ENCODE peak calls at places on chromosome 12, in four cellular contexts. One of them, this sample, is unnamed.

GRCh38 chr12:88035907-88036289 is 6.7 kb upstream of the C12orf50 start:
- DNase-seq in mammary epithelial cell: peak
- DNase-seq in heart right ventricle: no peak
- DNase-seq in stomach: no peak
- DNase-seq in this sample: peak

GRCh38 chr12:108514468-108514972 is 557 bp upstream of the FICD start:
- DNase-seq in mammary epithelial cell: no peak
- DNase-seq in heart right ventricle: no peak
- DNase-seq in stomach: no peak
- DNase-seq in this sample: no peak

GRCh38 chr12:4111010-4111409 is 162.6 kb upstream of the CCND2 start:
- DNase-seq in stomach: no peak
- DNase-seq in mammary epithelial cell: no peak
- DNase-seq in heart right ventricle: no peak
- DNase-seq in this sample: no peak

GRCh38 chr12:20646239-20646827 is 48.8 kb upstream of the SLCO1C1 start:
- DNase-seq in stomach: no peak
- DNase-seq in mammary epithelial cell: peak
- DNase-seq in heart right ventricle: no peak
- DNase-seq in this sample: peak

GRCh38 chr12:46370380-46370734 is 2.2 kb downstream of the SLC38A2 start:
- DNase-seq in heart right ventricle: no peak
- DNase-seq in stomach: no peak
- DNase-seq in mammary epithelial cell: no peak
- DNase-seq in this sample: no peak

GRCh38 chr12:111276189-111276588 is 92.7 kb downstream of the PHETA1 start:
- DNase-seq in stomach: no peak
- DNase-seq in heart right ventricle: no peak
- DNase-seq in mammary epithelial cell: no peak
- DNase-seq in this sample: peak

GRCh38 chr12:34399631-34400422 is 377.5 kb downstream of the ALG10 start:
- DNase-seq in mammary epithelial cell: no peak
- DNase-seq in heart right ventricle: peak
- DNase-seq in stomach: peak
- DNase-seq in this sample: no peak

GRCh38 chr12:76495556-76495955 is 64.0 kb downstream of the OSBPL8 start:
- DNase-seq in heart right ventricle: no peak
- DNase-seq in stomach: no peak
- DNase-seq in mammary epithelial cell: peak
- DNase-seq in this sample: peak

GRCh38 chr12:104454997-104455396 is 1.8 kb upstream of the CHST11 start:
- DNase-seq in heart right ventricle: no peak
- DNase-seq in mammary epithelial cell: peak
- DNase-seq in stomach: no peak
- DNase-seq in this sample: peak

GRCh38 chr12:26941251-26941650 is 3.0 kb downstream of the FGFR1OP2 start:
- DNase-seq in stomach: no peak
- DNase-seq in heart right ventricle: no peak
- DNase-seq in mammary epithelial cell: no peak
- DNase-seq in this sample: no peak

GRCh38 chr12:26939192-26939832 is 1.0 kb downstream of the FGFR1OP2 start:
- DNase-seq in heart right ventricle: no peak
- DNase-seq in stomach: no peak
- DNase-seq in mammary epithelial cell: peak
- DNase-seq in this sample: peak

GRCh38 chr12:26939953-26940352 is 1.7 kb downstream of the FGFR1OP2 start:
- DNase-seq in stomach: no peak
- DNase-seq in heart right ventricle: no peak
- DNase-seq in mammary epithelial cell: no peak
- DNase-seq in this sample: no peak

GRCh38 chr12:26938660-26939185 is 453 bp downstream of the FGFR1OP2 start:
- DNase-seq in heart right ventricle: no peak
- DNase-seq in stomach: peak
- DNase-seq in mammary epithelial cell: no peak
- DNase-seq in this sample: peak

GRCh38 chr12:26940820-26941219 is 2.5 kb downstream of the FGFR1OP2 start:
- DNase-seq in stomach: no peak
- DNase-seq in heart right ventricle: no peak
- DNase-seq in mammary epithelial cell: no peak
- DNase-seq in this sample: no peak
- H3K4me3 ChIP-seq in stomach: peak
- H3K4me3 ChIP-seq in heart right ventricle: no peak
- H3K4me3 ChIP-seq in mammary epithelial cell: peak
- H3K4me3 ChIP-seq in this sample: no peak

GRCh38 chr12:68863109-68863770 is 55.3 kb downstream of the MDM2 start:
- DNase-seq in mammary epithelial cell: no peak
- DNase-seq in stomach: no peak
- DNase-seq in heart right ventricle: no peak
- DNase-seq in this sample: no peak
- TF ChIP-seq CTCF in mammary epithelial cell: no peak
- TF ChIP-seq CTCF in stomach: no peak
- TF ChIP-seq CTCF in heart right ventricle: no peak
- TF ChIP-seq CTCF in this sample: no peak

GRCh38 chr12:113181975-113182374 is 3.3 kb downstream of the DDX54 start:
- DNase-seq in stomach: no peak
- DNase-seq in mammary epithelial cell: no peak
- DNase-seq in heart right ventricle: no peak
- DNase-seq in this sample: no peak
- H3K4me3 ChIP-seq in stomach: no peak
- H3K4me3 ChIP-seq in mammary epithelial cell: no peak
- H3K4me3 ChIP-seq in heart right ventricle: no peak
- H3K4me3 ChIP-seq in this sample: no peak

GRCh38 chr12:114853003-114853529 is 169.1 kb upstream of the TBX3 start:
- DNase-seq in mammary epithelial cell: no peak
- DNase-seq in stomach: no peak
- DNase-seq in heart right ventricle: no peak
- DNase-seq in this sample: no peak

GRCh38 chr12:114863911-114864310 is 179.9 kb upstream of the TBX3 start:
- DNase-seq in heart right ventricle: no peak
- DNase-seq in mammary epithelial cell: no peak
- DNase-seq in stomach: no peak
- DNase-seq in this sample: no peak

GRCh38 chr12:114855678-114856077 is 171.7 kb upstream of the TBX3 start:
- DNase-seq in mammary epithelial cell: no peak
- DNase-seq in stomach: no peak
- DNase-seq in heart right ventricle: no peak
- DNase-seq in this sample: no peak

GRCh38 chr12:114860969-114861368 is 177.0 kb upstream of the TBX3 start:
- DNase-seq in stomach: no peak
- DNase-seq in heart right ventricle: no peak
- DNase-seq in mammary epithelial cell: no peak
- DNase-seq in this sample: no peak

GRCh38 chr12:114858388-114859146 is 174.6 kb upstream of the TBX3 start:
- DNase-seq in mammary epithelial cell: peak
- DNase-seq in heart right ventricle: no peak
- DNase-seq in stomach: no peak
- DNase-seq in this sample: peak
- TF ChIP-seq CTCF in mammary epithelial cell: peak
- TF ChIP-seq CTCF in heart right ventricle: no peak
- TF ChIP-seq CTCF in stomach: no peak
- TF ChIP-seq CTCF in this sample: peak

GRCh38 chr12:52951126-52951525 is 2.2 kb downstream of the KRT18 start:
- DNase-seq in mammary epithelial cell: no peak
- DNase-seq in stomach: no peak
- DNase-seq in heart right ventricle: no peak
- DNase-seq in this sample: no peak
- H3K4me3 ChIP-seq in mammary epithelial cell: no peak
- H3K4me3 ChIP-seq in stomach: peak
- H3K4me3 ChIP-seq in heart right ventricle: no peak
- H3K4me3 ChIP-seq in this sample: no peak

DNA sequence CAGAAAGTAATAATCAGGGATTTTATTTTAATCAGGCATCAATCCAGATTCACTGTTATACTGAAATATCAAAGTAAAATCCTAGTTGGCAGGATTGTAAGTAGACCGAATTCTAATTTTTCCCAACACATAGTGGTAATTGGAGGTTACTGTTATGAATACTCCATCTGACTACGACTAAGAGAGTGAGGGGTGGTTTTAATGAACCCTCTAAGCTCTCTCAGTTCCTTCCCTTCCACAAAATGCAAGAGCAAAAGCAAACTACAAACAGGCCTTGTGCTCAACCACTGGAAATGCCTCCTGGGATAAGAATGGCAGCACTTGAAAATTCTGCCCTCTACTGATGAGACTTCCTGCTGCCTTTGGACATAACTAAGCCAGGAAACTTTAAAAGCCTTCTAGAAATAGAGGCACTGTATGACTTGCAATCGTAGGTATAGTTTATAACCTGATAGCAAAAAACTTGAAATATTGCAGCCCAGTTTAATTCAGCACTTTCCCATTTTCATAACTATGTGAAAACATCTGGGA is 184.8 kb downstream of the SLC16A7 start:
- DNase-seq in mammary epithelial cell: peak
- DNase-seq in heart right ventricle: no peak
- DNase-seq in stomach: no peak
- DNase-seq in this sample: peak
- TF ChIP-seq CTCF in mammary epithelial cell: peak
- TF ChIP-seq CTCF in heart right ventricle: peak
- TF ChIP-seq CTCF in stomach: no peak
- TF ChIP-seq CTCF in this sample: peak

GRCh38 chr12:124621296-124621660 is 53.9 kb upstream of the NCOR2 start:
- DNase-seq in heart right ventricle: peak
- DNase-seq in stomach: no peak
- DNase-seq in mammary epithelial cell: no peak
- DNase-seq in this sample: peak
- H3K4me3 ChIP-seq in heart right ventricle: no peak
- H3K4me3 ChIP-seq in stomach: no peak
- H3K4me3 ChIP-seq in mammary epithelial cell: no peak
- H3K4me3 ChIP-seq in this sample: no peak

GRCh38 chr12:57623811-57624390 is 9.1 kb downstream of the B4GALNT1 start:
- DNase-seq in heart right ventricle: no peak
- DNase-seq in mammary epithelial cell: no peak
- DNase-seq in stomach: no peak
- DNase-seq in this sample: no peak

GRCh38 chr12:57620936-57621496 is 9.8 kb downstream of the ARHGEF25 start:
- DNase-seq in heart right ventricle: peak
- DNase-seq in mammary epithelial cell: no peak
- DNase-seq in stomach: no peak
- DNase-seq in this sample: no peak

GRCh38 chr12:57621497-57622292 is 10.5 kb downstream of the ARHGEF25 start:
- DNase-seq in mammary epithelial cell: no peak
- DNase-seq in stomach: peak
- DNase-seq in heart right ventricle: peak
- DNase-seq in this sample: no peak

GRCh38 chr12:57623385-57623784 is 9.6 kb downstream of the B4GALNT1 start:
- DNase-seq in heart right ventricle: no peak
- DNase-seq in mammary epithelial cell: no peak
- DNase-seq in stomach: no peak
- DNase-seq in this sample: no peak

DNA sequence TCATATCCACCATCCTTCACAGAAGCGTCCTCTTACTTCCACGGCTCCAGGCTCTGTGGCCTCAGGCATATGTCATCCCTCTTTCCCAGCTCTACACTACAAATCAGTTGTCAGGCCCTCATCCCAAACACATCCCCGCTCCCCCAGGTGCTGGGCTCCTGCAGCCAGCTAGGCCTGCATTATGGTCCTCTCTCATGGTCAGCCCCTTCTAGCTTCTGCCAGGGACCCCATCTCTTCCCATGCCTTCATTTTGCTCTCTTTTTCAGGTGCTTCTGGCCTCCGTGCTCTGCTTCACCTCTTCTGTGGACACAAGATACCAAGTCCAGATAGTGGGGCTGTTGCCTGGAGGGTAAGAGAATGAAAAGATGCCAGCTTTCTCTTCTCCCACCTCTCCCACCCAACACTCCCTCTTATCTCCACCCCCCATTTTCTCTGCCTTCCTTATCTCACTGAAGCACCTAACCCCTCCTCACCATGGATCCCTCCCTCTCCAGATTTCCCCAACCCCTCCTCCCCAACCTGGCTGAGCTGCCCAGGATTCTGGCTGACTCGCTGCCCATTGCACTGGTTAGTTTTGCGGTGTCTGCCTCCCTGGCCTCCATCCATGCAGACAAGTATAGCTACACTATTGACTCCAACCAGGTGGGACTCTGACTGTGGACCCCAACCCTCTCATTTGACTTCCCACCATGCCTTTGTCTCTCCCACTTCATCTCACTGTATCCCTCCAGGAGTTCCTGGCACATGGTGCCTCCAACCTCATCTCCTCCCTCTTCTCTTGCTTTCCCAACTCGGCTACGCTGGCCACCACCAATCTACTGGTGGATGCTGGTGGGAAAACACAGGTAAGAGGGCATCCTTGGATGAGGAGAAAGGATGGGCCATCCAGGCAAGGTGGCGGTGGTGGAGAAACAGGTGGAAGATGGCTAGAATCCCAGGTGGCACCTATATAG is 10.4 kb downstream of the B4GALNT1 start:
- DNase-seq in mammary epithelial cell: no peak
- DNase-seq in heart right ventricle: no peak
- DNase-seq in stomach: no peak
- DNase-seq in this sample: no peak
- TF ChIP-seq CTCF in mammary epithelial cell: no peak
- TF ChIP-seq CTCF in heart right ventricle: no peak
- TF ChIP-seq CTCF in stomach: no peak
- TF ChIP-seq CTCF in this sample: no peak

This sample was measured in epithelial cell of esophagus.